ENCODE peak calls at places on chromosomes 4 and X, in nine cellular contexts. V, F, H, S, C, L, Q, D and T are unnamed samples.

GRCh38 chr4:7196283-7196651 is 3.9 kb downstream of the SORCS2 start:
- DNase-seq in V (no peak), F (no peak), H (no peak), S (no peak), C (no peak), L (no peak), Q (no peak), D (no peak), T (no peak)

GRCh38 chr4:83083925-83084475 is 30.5 kb downstream of the PLAC8 start:
- DNase-seq in V (peak; percentile 79), F (peak; percentile 13), H (no peak), S (peak; percentile 14), C (peak; percentile 37), L (peak; percentile 51), Q (no peak), D (no peak), T (no peak)

GRCh38 chrX:68928401-68928800 is 99.6 kb downstream of the EFNB1 start:
- DNase-seq in V (no peak), F (no peak), H (no peak), S (no peak), C (no peak), L (no peak), Q (no peak), D (no peak), T (no peak)

GRCh38 chrX:8927066-8927465 is 106.9 kb downstream of the FAM9B start:
- DNase-seq in V (no peak), F (no peak), H (no peak), S (no peak), C (no peak), L (no peak), Q (no peak), D (no peak), T (no peak)

GRCh38 chr4:186037692-186038658 is 31.0 kb upstream of the TLR3 start:
- DNase-seq in V (no peak), F (peak; percentile 57), H (no peak), S (peak; percentile 83), C (no peak), L (peak; percentile 12), Q (peak; percentile 85), D (peak; percentile 63), T (peak; percentile 58)

GRCh38 chr4:74370912-74371311 is 6.0 kb downstream of the EREG start:
- DNase-seq in V (peak; percentile 31), F (peak; percentile 53), H (no peak), S (peak; percentile 74), C (peak; percentile 15), L (peak; percentile 9), Q (peak; percentile 47), D (no peak), T (peak; percentile 63)

GRCh38 chr4:5785806-5786680 is 75.0 kb downstream of the EVC start:
- DNase-seq in V (no peak), F (no peak), H (no peak), S (no peak), C (no peak), L (no peak), Q (peak; percentile 41), D (peak; percentile 26), T (peak; percentile 57)

GRCh38 chr4:73446336-73446938 is 10.4 kb downstream of the AFP start:
- DNase-seq in V (peak; percentile 2), F (peak; percentile 54), H (no peak), S (peak; percentile 58), C (no peak), L (no peak), Q (peak; percentile 24), D (no peak), T (peak; percentile 51)

GRCh38 chr4:89222171-89222570 is 85.4 kb downstream of the GPRIN3 start:
- DNase-seq in V (no peak), F (no peak), H (no peak), S (no peak), C (no peak), L (no peak), Q (no peak), D (no peak), T (peak; percentile 32)

GRCh38 chr4:169869487-169869886 is 111.7 kb upstream of the HPF1 start:
- DNase-seq in V (no peak), F (no peak), H (no peak), S (peak; percentile 24), C (no peak), L (no peak), Q (no peak), D (no peak), T (no peak)

GRCh38 chr4:20761382-20761781 is 61.1 kb downstream of the PACRGL start:
- DNase-seq in V (no peak), F (no peak), H (no peak), S (no peak), C (no peak), L (no peak), Q (no peak), D (no peak), T (no peak)

GRCh38 chr4:82696117-82696516 is 102.5 kb downstream of the SCD5 start:
- DNase-seq in V (no peak), F (no peak), H (no peak), S (no peak), C (no peak), L (no peak), Q (no peak), D (no peak), T (no peak)

GRCh38 chr4:118338981-118339765 is 13.6 kb downstream of the PRSS12 start:
- DNase-seq in V (no peak), F (no peak), H (no peak), S (no peak), C (no peak), L (no peak), Q (peak; percentile 21), D (no peak), T (peak; percentile 34)

GRCh38 chr4:176150283-176150682 is 45.1 kb downstream of the SPATA4 start:
- DNase-seq in V (no peak), F (no peak), H (no peak), S (peak; percentile 8), C (no peak), L (no peak), Q (peak; percentile 30), D (no peak), T (peak; percentile 51)

GRCh38 chrX:29617276-29617675 is 598.1 kb upstream of the MAGEB2 start:
- DNase-seq in V (no peak), F (no peak), H (no peak), S (peak; percentile 43), C (no peak), L (no peak), Q (peak; percentile 11), D (no peak), T (peak; percentile 65)

GRCh38 chr4:178148106-178148505 is 705.9 kb upstream of the AGA start:
- DNase-seq in V (no peak), F (no peak), H (no peak), S (no peak), C (no peak), L (no peak), Q (no peak), D (no peak), T (no peak)

GRCh38 chr4:149980941-149981340 is 97.3 kb upstream of the DCLK2 start:
- DNase-seq in V (peak; percentile 28), F (peak; percentile 35), H (no peak), S (peak; percentile 89), C (peak; percentile 15), L (peak; percentile 38), Q (peak; percentile 71), D (peak; percentile 55), T (peak; percentile 61)

GRCh38 chrX:28188526-28188925 is 207.3 kb upstream of the DCAF8L1 start:
- DNase-seq in V (no peak), F (no peak), H (no peak), S (no peak), C (no peak), L (no peak), Q (no peak), D (no peak), T (no peak)

GRCh38 chr4:83110970-83111369 is 3.6 kb downstream of the PLAC8 start:
- DNase-seq in V (no peak), F (no peak), H (no peak), S (no peak), C (no peak), L (peak; percentile 16), Q (no peak), D (no peak), T (no peak)

GRCh38 chr4:107862658-107863057 is 37.9 kb downstream of the SGMS2 start:
- DNase-seq in V (no peak), F (no peak), H (peak; percentile 22), S (peak; percentile 22), C (no peak), L (peak; percentile 3), Q (no peak), D (no peak), T (peak; percentile 97)

GRCh38 chrX:65690057-65690855 is 22.8 kb downstream of the MSN start:
- DNase-seq in V (no peak), F (no peak), H (no peak), S (no peak), C (no peak), L (no peak), Q (peak; percentile 63), D (no peak), T (peak; percentile 95)

GRCh38 chr4:13857800-13858199 is 230.3 kb upstream of the BOD1L1 start:
- DNase-seq in V (no peak), F (no peak), H (no peak), S (no peak), C (no peak), L (no peak), Q (no peak), D (no peak), T (no peak)

GRCh38 chr4:172758586-172759340 is 409.8 kb upstream of the GALNT7 start:
- DNase-seq in V (no peak), F (no peak), H (no peak), S (no peak), C (no peak), L (no peak), Q (no peak), D (no peak), T (peak; percentile 27)

GRCh38 chr4:55554453-55555030 is 7.8 kb upstream of the CLOCK start:
- DNase-seq in V (peak; percentile 30), F (peak; percentile 32), H (no peak), S (peak; percentile 44), C (no peak), L (no peak), Q (peak; percentile 50), D (no peak), T (peak; percentile 51)

GRCh38 chr4:2305766-2306501 is 44.0 kb upstream of the MXD4 start:
- DNase-seq in V (no peak), F (no peak), H (no peak), S (no peak), C (no peak), L (no peak), Q (peak; percentile 46), D (no peak), T (no peak)

GRCh38 chr4:2289311-2289954 is 27.5 kb upstream of the MXD4 start:
- DNase-seq in V (no peak), F (no peak), H (no peak), S (no peak), C (no peak), L (peak; percentile 3), Q (no peak), D (no peak), T (no peak)

GRCh38 chrX:50617183-50617582 is 146.6 kb upstream of the DGKK start:
- DNase-seq in V (no peak), F (no peak), H (no peak), S (no peak), C (no peak), L (no peak), Q (no peak), D (no peak), T (no peak)

GRCh38 chr4:72430988-72431387 is 138.0 kb downstream of the ADAMTS3 start:
- DNase-seq in V (no peak), F (no peak), H (no peak), S (no peak), C (no peak), L (no peak), Q (no peak), D (no peak), T (no peak)

GRCh38 chr4:19130836-19131235 is 1109.3 kb upstream of the LCORL start:
- DNase-seq in V (no peak), F (no peak), H (no peak), S (no peak), C (no peak), L (no peak), Q (no peak), D (no peak), T (peak; percentile 14)

GRCh38 chr4:101102114-101102752 is 245.1 kb downstream of the PPP3CA start:
- DNase-seq in V (no peak), F (no peak), H (no peak), S (no peak), C (no peak), L (no peak), Q (peak; percentile 66), D (peak; percentile 58), T (peak; percentile 39)

GRCh38 chr4:56976283-56976877 is 1.0 kb downstream of the NOA1 start:
- DNase-seq in V (no peak), F (peak; percentile 56), H (no peak), S (peak; percentile 57), C (peak; percentile 3), L (peak; percentile 13), Q (peak; percentile 27), D (no peak), T (peak; percentile 16)